ENCODE peak calls at places on chromosome 3, in seven cellular contexts. One of them, this sample, is unnamed.

GRCh38 chr3:25294406-25294805 is 133.7 kb upstream of the RARB start:
- DNase-seq in cardiac muscle cell: no peak
- DNase-seq in tibial nerve: no peak
- DNase-seq in breast epithelium: no peak
- DNase-seq in HFF-Myc: no peak
- DNase-seq in tibial artery: no peak
- DNase-seq in body of pancreas: no peak
- DNase-seq in this sample: no peak

GRCh38 chr3:146865175-146865755 is 260.1 kb upstream of the PLSCR5 start:
- DNase-seq in tibial artery: no peak
- DNase-seq in body of pancreas: no peak
- DNase-seq in HFF-Myc: no peak
- DNase-seq in breast epithelium: no peak
- DNase-seq in tibial nerve: no peak
- DNase-seq in cardiac muscle cell: no peak
- DNase-seq in this sample: no peak

GRCh38 chr3:118927449-118927848 is 107.2 kb downstream of the IGSF11 start:
- DNase-seq in HFF-Myc: no peak
- DNase-seq in breast epithelium: no peak
- DNase-seq in tibial nerve: no peak
- DNase-seq in tibial artery: no peak
- DNase-seq in body of pancreas: no peak
- DNase-seq in cardiac muscle cell: no peak
- DNase-seq in this sample: no peak

GRCh38 chr3:72427575-72427974 is 420.7 kb downstream of the SHQ1 start:
- DNase-seq in tibial artery: no peak
- DNase-seq in HFF-Myc: no peak
- DNase-seq in tibial nerve: no peak
- DNase-seq in breast epithelium: no peak
- DNase-seq in cardiac muscle cell: no peak
- DNase-seq in body of pancreas: no peak
- DNase-seq in this sample: no peak

GRCh38 chr3:34260991-34261365 is 462.5 kb downstream of the PDCD6IP start:
- DNase-seq in breast epithelium: no peak
- DNase-seq in body of pancreas: no peak
- DNase-seq in HFF-Myc: no peak
- DNase-seq in tibial nerve: no peak
- DNase-seq in cardiac muscle cell: no peak
- DNase-seq in tibial artery: no peak
- DNase-seq in this sample: no peak

GRCh38 chr3:22284559-22284958 is 533.5 kb upstream of the ZNF385D start:
- DNase-seq in tibial nerve: no peak
- DNase-seq in cardiac muscle cell: peak
- DNase-seq in HFF-Myc: no peak
- DNase-seq in body of pancreas: no peak
- DNase-seq in breast epithelium: no peak
- DNase-seq in tibial artery: no peak
- DNase-seq in this sample: no peak

GRCh38 chr3:129461022-129461421 is 21.0 kb downstream of the IFT122 start:
- DNase-seq in cardiac muscle cell: peak
- DNase-seq in body of pancreas: no peak
- DNase-seq in tibial artery: no peak
- DNase-seq in HFF-Myc: no peak
- DNase-seq in breast epithelium: no peak
- DNase-seq in tibial nerve: no peak
- DNase-seq in this sample: no peak

GRCh38 chr3:115784739-115785571 is 161.6 kb downstream of the GAP43 start:
- DNase-seq in body of pancreas: no peak
- DNase-seq in tibial artery: no peak
- DNase-seq in cardiac muscle cell: no peak
- DNase-seq in HFF-Myc: peak
- DNase-seq in tibial nerve: no peak
- DNase-seq in breast epithelium: no peak
- DNase-seq in this sample: no peak

GRCh38 chr3:183829466-183829865 is 4.1 kb upstream of the MAP6D1 start:
- DNase-seq in tibial artery: no peak
- DNase-seq in breast epithelium: no peak
- DNase-seq in body of pancreas: no peak
- DNase-seq in cardiac muscle cell: no peak
- DNase-seq in HFF-Myc: no peak
- DNase-seq in tibial nerve: no peak
- DNase-seq in this sample: no peak

GRCh38 chr3:123385981-123386380 is 62.9 kb downstream of the ADCY5 start:
- DNase-seq in tibial nerve: no peak
- DNase-seq in cardiac muscle cell: peak
- DNase-seq in body of pancreas: peak
- DNase-seq in tibial artery: peak
- DNase-seq in breast epithelium: no peak
- DNase-seq in HFF-Myc: no peak
- DNase-seq in this sample: no peak

GRCh38 chr3:182092662-182093262 is 381.0 kb downstream of the SOX2 start:
- DNase-seq in body of pancreas: no peak
- DNase-seq in cardiac muscle cell: no peak
- DNase-seq in breast epithelium: no peak
- DNase-seq in HFF-Myc: no peak
- DNase-seq in tibial artery: no peak
- DNase-seq in tibial nerve: no peak
- DNase-seq in this sample: no peak

GRCh38 chr3:42668403-42668740 is 14.9 kb downstream of the ZBTB47 start:
- DNase-seq in tibial nerve: no peak
- DNase-seq in body of pancreas: no peak
- DNase-seq in HFF-Myc: no peak
- DNase-seq in tibial artery: no peak
- DNase-seq in breast epithelium: no peak
- DNase-seq in cardiac muscle cell: no peak
- DNase-seq in this sample: no peak

GRCh38 chr3:32815812-32816438 is 1.9 kb upstream of the TRIM71 start:
- DNase-seq in tibial nerve: no peak
- DNase-seq in cardiac muscle cell: no peak
- DNase-seq in body of pancreas: no peak
- DNase-seq in HFF-Myc: no peak
- DNase-seq in tibial artery: no peak
- DNase-seq in breast epithelium: no peak
- DNase-seq in this sample: no peak

GRCh38 chr3:32296251-32297204 is 58.0 kb downstream of the CMTM8 start:
- DNase-seq in tibial nerve: peak
- DNase-seq in breast epithelium: peak
- DNase-seq in body of pancreas: peak
- DNase-seq in cardiac muscle cell: peak
- DNase-seq in tibial artery: peak
- DNase-seq in HFF-Myc: peak
- DNase-seq in this sample: peak

GRCh38 chr3:143529018-143529478 is 319.2 kb downstream of the SLC9A9 start:
- DNase-seq in cardiac muscle cell: peak
- DNase-seq in tibial nerve: no peak
- DNase-seq in body of pancreas: no peak
- DNase-seq in HFF-Myc: no peak
- DNase-seq in tibial artery: peak
- DNase-seq in breast epithelium: peak
- DNase-seq in this sample: no peak

GRCh38 chr3:156575661-156576450 is 20.9 kb upstream of the SSR3 start:
- DNase-seq in body of pancreas: no peak
- DNase-seq in breast epithelium: no peak
- DNase-seq in tibial nerve: no peak
- DNase-seq in HFF-Myc: no peak
- DNase-seq in cardiac muscle cell: no peak
- DNase-seq in tibial artery: no peak
- DNase-seq in this sample: no peak

GRCh38 chr3:9704343-9705322 is 1.0 kb downstream of the CPNE9 start:
- DNase-seq in body of pancreas: peak
- DNase-seq in breast epithelium: no peak
- DNase-seq in tibial nerve: no peak
- DNase-seq in cardiac muscle cell: peak
- DNase-seq in HFF-Myc: no peak
- DNase-seq in tibial artery: no peak
- DNase-seq in this sample: peak

GRCh38 chr3:28476194-28476593 is 127.6 kb upstream of the AZI2 start:
- DNase-seq in tibial nerve: no peak
- DNase-seq in cardiac muscle cell: peak
- DNase-seq in breast epithelium: no peak
- DNase-seq in tibial artery: no peak
- DNase-seq in HFF-Myc: peak
- DNase-seq in body of pancreas: no peak
- DNase-seq in this sample: no peak
- TF ChIP-seq CTCF in tibial nerve: peak
- TF ChIP-seq CTCF in cardiac muscle cell: peak
- TF ChIP-seq CTCF in breast epithelium: peak
- TF ChIP-seq CTCF in tibial artery: peak
- TF ChIP-seq CTCF in HFF-Myc: peak
- TF ChIP-seq CTCF in body of pancreas: peak
- TF ChIP-seq CTCF in this sample: peak

GRCh38 chr3:117611242-117611641 is 901.7 kb downstream of the TUSC7 start:
- DNase-seq in breast epithelium: no peak
- DNase-seq in tibial nerve: no peak
- DNase-seq in tibial artery: no peak
- DNase-seq in cardiac muscle cell: no peak
- DNase-seq in body of pancreas: no peak
- DNase-seq in HFF-Myc: no peak
- DNase-seq in this sample: no peak

GRCh38 chr3:117618462-117618861 is 908.9 kb downstream of the TUSC7 start:
- DNase-seq in cardiac muscle cell: peak
- DNase-seq in body of pancreas: no peak
- DNase-seq in tibial artery: no peak
- DNase-seq in breast epithelium: no peak
- DNase-seq in tibial nerve: no peak
- DNase-seq in HFF-Myc: no peak
- DNase-seq in this sample: no peak

GRCh38 chr3:117619805-117620204 is 910.2 kb downstream of the TUSC7 start:
- DNase-seq in tibial nerve: no peak
- DNase-seq in breast epithelium: no peak
- DNase-seq in cardiac muscle cell: no peak
- DNase-seq in body of pancreas: no peak
- DNase-seq in HFF-Myc: no peak
- DNase-seq in tibial artery: no peak
- DNase-seq in this sample: no peak

GRCh38 chr3:117616213-117616612 is 906.6 kb downstream of the TUSC7 start:
- DNase-seq in HFF-Myc: no peak
- DNase-seq in cardiac muscle cell: no peak
- DNase-seq in body of pancreas: no peak
- DNase-seq in tibial nerve: no peak
- DNase-seq in tibial artery: no peak
- DNase-seq in breast epithelium: no peak
- DNase-seq in this sample: no peak
- TF ChIP-seq CTCF in HFF-Myc: no peak
- TF ChIP-seq CTCF in cardiac muscle cell: peak
- TF ChIP-seq CTCF in body of pancreas: no peak
- TF ChIP-seq CTCF in tibial nerve: no peak
- TF ChIP-seq CTCF in tibial artery: no peak
- TF ChIP-seq CTCF in breast epithelium: no peak
- TF ChIP-seq CTCF in this sample: no peak

GRCh38 chr3:51502562-51502910 is 2.7 kb upstream of the DCAF1 start:
- DNase-seq in tibial nerve: no peak
- DNase-seq in cardiac muscle cell: no peak
- DNase-seq in HFF-Myc: no peak
- DNase-seq in breast epithelium: no peak
- DNase-seq in tibial artery: no peak
- DNase-seq in body of pancreas: no peak
- DNase-seq in this sample: no peak
- TF ChIP-seq CTCF in tibial nerve: no peak
- TF ChIP-seq CTCF in cardiac muscle cell: no peak
- TF ChIP-seq CTCF in HFF-Myc: no peak
- TF ChIP-seq CTCF in breast epithelium: no peak
- TF ChIP-seq CTCF in tibial artery: no peak
- TF ChIP-seq CTCF in body of pancreas: no peak
- TF ChIP-seq CTCF in this sample: no peak

GRCh38 chr3:36840453-36840921 is 76.1 kb upstream of the DCLK3 start:
- DNase-seq in tibial nerve: peak
- DNase-seq in breast epithelium: no peak
- DNase-seq in tibial artery: no peak
- DNase-seq in HFF-Myc: no peak
- DNase-seq in body of pancreas: no peak
- DNase-seq in cardiac muscle cell: peak
- DNase-seq in this sample: no peak

GRCh38 chr3:36832406-36832805 is 68.1 kb upstream of the DCLK3 start:
- DNase-seq in body of pancreas: no peak
- DNase-seq in cardiac muscle cell: no peak
- DNase-seq in breast epithelium: no peak
- DNase-seq in tibial nerve: no peak
- DNase-seq in HFF-Myc: no peak
- DNase-seq in tibial artery: no peak
- DNase-seq in this sample: no peak

GRCh38 chr3:36842275-36842674 is 77.9 kb upstream of the DCLK3 start:
- DNase-seq in tibial nerve: no peak
- DNase-seq in cardiac muscle cell: no peak
- DNase-seq in breast epithelium: no peak
- DNase-seq in HFF-Myc: no peak
- DNase-seq in body of pancreas: no peak
- DNase-seq in tibial artery: no peak
- DNase-seq in this sample: no peak

GRCh38 chr3:36833160-36833814 is 68.9 kb upstream of the DCLK3 start:
- DNase-seq in tibial nerve: no peak
- DNase-seq in tibial artery: no peak
- DNase-seq in body of pancreas: no peak
- DNase-seq in cardiac muscle cell: no peak
- DNase-seq in HFF-Myc: no peak
- DNase-seq in breast epithelium: no peak
- DNase-seq in this sample: no peak

DNA sequence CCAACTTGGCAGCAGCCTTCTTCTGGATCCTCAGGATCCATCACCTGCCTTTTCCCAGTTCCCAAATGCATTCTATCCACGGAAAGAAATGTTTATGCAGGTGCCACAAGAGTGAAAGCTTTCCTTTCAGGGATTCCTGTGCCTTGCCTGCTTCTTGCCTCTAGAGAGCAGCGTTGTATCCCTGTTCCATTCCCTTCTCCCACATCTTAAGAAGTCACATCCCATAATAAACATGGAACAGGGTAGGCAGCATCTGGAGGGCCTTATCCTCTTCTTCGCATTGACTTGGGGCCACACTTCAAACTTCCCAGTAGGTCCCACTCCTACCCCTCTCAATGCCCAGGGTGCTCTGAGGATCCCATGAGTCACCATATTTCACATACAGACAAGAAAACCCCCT is 72.7 kb upstream of the DCLK3 start:
- DNase-seq in HFF-Myc: no peak
- DNase-seq in tibial nerve: no peak
- DNase-seq in cardiac muscle cell: no peak
- DNase-seq in breast epithelium: no peak
- DNase-seq in tibial artery: no peak
- DNase-seq in body of pancreas: no peak
- DNase-seq in this sample: no peak
- TF ChIP-seq CTCF in HFF-Myc: no peak
- TF ChIP-seq CTCF in tibial nerve: no peak
- TF ChIP-seq CTCF in cardiac muscle cell: peak
- TF ChIP-seq CTCF in breast epithelium: no peak
- TF ChIP-seq CTCF in tibial artery: no peak
- TF ChIP-seq CTCF in body of pancreas: no peak
- TF ChIP-seq CTCF in this sample: no peak

GRCh38 chr3:157589168-157589567 is 86.0 kb upstream of the VEPH1 start:
- DNase-seq in body of pancreas: no peak
- DNase-seq in tibial nerve: no peak
- DNase-seq in cardiac muscle cell: no peak
- DNase-seq in HFF-Myc: no peak
- DNase-seq in tibial artery: no peak
- DNase-seq in breast epithelium: no peak
- DNase-seq in this sample: no peak
- TF ChIP-seq CTCF in body of pancreas: no peak
- TF ChIP-seq CTCF in tibial nerve: no peak
- TF ChIP-seq CTCF in cardiac muscle cell: no peak
- TF ChIP-seq CTCF in HFF-Myc: no peak
- TF ChIP-seq CTCF in tibial artery: no peak
- TF ChIP-seq CTCF in breast epithelium: no peak
- TF ChIP-seq CTCF in this sample: no peak

This sample was measured in progenitor cell of endocrine pancreas.